ENCODE peak calls at places on chromosomes 4 and X, in seven cellular contexts. O is AG20443; F is activated T-helper 1 cell treated with anti-CD3 and anti-CD28 coated beads, Interleukin-2, amount 50 U/mL, for 16 hours; N is mucosa of descending colon; A is fibroblast of the aortic adventitia; G is body of pancreas; C is stimulated activated CD8-positive, alpha-beta memory T cell treated with anti-CD3 and anti-CD28 coated beads, Interleukin-4, amount 100 ng/mL, for 1 hour. Z is an unnamed sample.

GRCh38 chr4:86595426-86595805 is 1.3 kb downstream of the PTPN13 start:
- DNase-seq in O (peak), F (no peak), N (peak), A (no peak), G (no peak), C (no peak), Z (no peak)

GRCh38 chrX:132022115-132022862 is 813 bp upstream of the STK26 start:
- DNase-seq in O (peak), F (no peak), N (no peak), A (no peak), G (no peak), C (no peak), Z (no peak)

GRCh38 chr4:6886886-6887285 is 22.7 kb upstream of the TBC1D14 start:
- DNase-seq in O (no peak), F (no peak), N (no peak), A (no peak), G (no peak), C (no peak), Z (no peak)

GRCh38 chrX:109974906-109975655 is 27.8 kb upstream of the TMEM164 start:
- DNase-seq in O (peak), F (no peak), N (no peak), A (peak), G (no peak), C (no peak), Z (no peak)

GRCh38 chrX:31070057-31070468 is 1.8 kb downstream of the FTHL17 start:
- DNase-seq in O (no peak), F (no peak), N (no peak), A (no peak), G (no peak), C (no peak), Z (no peak)

GRCh38 chrX:41542151-41542935 is 95.2 kb downstream of the NYX start:
- DNase-seq in O (no peak), F (no peak), N (peak), A (peak), G (no peak), C (no peak), Z (no peak)

GRCh38 chrX:25524150-25524549 is 508.4 kb upstream of the ARX start:
- DNase-seq in O (no peak), F (no peak), N (no peak), A (peak), G (no peak), C (no peak), Z (no peak)

GRCh38 chrX:155225774-155226173 is 9.5 kb downstream of the VBP1 start:
- DNase-seq in O (no peak), F (no peak), N (no peak), A (no peak), G (no peak), C (no peak), Z (no peak)

GRCh38 chrX:23937100-23937499 is 29.3 kb downstream of the CXorf58 start:
- DNase-seq in O (no peak), F (no peak), N (no peak), A (no peak), G (no peak), C (no peak), Z (no peak)

GRCh38 chrX:150298841-150299551 is 64.1 kb upstream of the MAMLD1 start:
- DNase-seq in O (no peak), F (no peak), N (no peak), A (no peak), G (no peak), C (no peak), Z (no peak)

GRCh38 chr4:143586080-143586479 is 72.6 kb downstream of the SMARCA5 start:
- DNase-seq in O (peak), F (no peak), N (no peak), A (peak), G (no peak), C (no peak), Z (no peak)

GRCh38 chr4:4875611-4876010 is 16.1 kb downstream of the MSX1 start:
- DNase-seq in O (no peak), F (no peak), N (no peak), A (no peak), G (no peak), C (no peak), Z (no peak)

GRCh38 chr4:7806724-7807123 is 132.9 kb downstream of the AFAP1 start:
- DNase-seq in O (no peak), F (no peak), N (no peak), A (no peak), G (no peak), C (no peak), Z (no peak)

GRCh38 chr4:40305329-40306193 is 29.6 kb upstream of the CHRNA9 start:
- DNase-seq in O (no peak), F (no peak), N (no peak), A (no peak), G (no peak), C (no peak), Z (no peak)

GRCh38 chr4:7967501-7968261 is 28.0 kb upstream of the AFAP1 start:
- DNase-seq in O (peak), F (no peak), N (no peak), A (peak), G (no peak), C (no peak), Z (no peak)

GRCh38 chrX:72461766-72462165 is 110.9 kb downstream of the HDAC8 start:
- DNase-seq in O (no peak), F (no peak), N (no peak), A (peak), G (no peak), C (no peak), Z (no peak)

GRCh38 chr4:97116511-97116910 is 1026.8 kb downstream of the STPG2 start:
- DNase-seq in O (no peak), F (no peak), N (no peak), A (no peak), G (no peak), C (no peak), Z (no peak)

GRCh38 chrX:55109304-55109703 is 20.5 kb downstream of the PAGE2 start:
- DNase-seq in O (no peak), F (no peak), N (no peak), A (peak), G (no peak), C (no peak), Z (no peak)

GRCh38 chr4:79121875-79122358 is 182.7 kb upstream of the PAQR3 start:
- DNase-seq in O (no peak), F (no peak), N (no peak), A (no peak), G (no peak), C (no peak), Z (no peak)

GRCh38 chr4:75718529-75718928 is 5.8 kb upstream of the USO1 start:
- DNase-seq in O (no peak), F (no peak), N (no peak), A (no peak), G (no peak), C (no peak), Z (no peak)

GRCh38 chr4:148015058-148015457 is 283.2 kb downstream of the ARHGAP10 start:
- DNase-seq in O (no peak), F (no peak), N (no peak), A (no peak), G (no peak), C (no peak), Z (no peak)

GRCh38 chr4:70508801-70509200 is 9.6 kb upstream of the AMTN start:
- DNase-seq in O (no peak), F (no peak), N (no peak), A (peak), G (no peak), C (no peak), Z (no peak)

GRCh38 chr4:147864591-147864990 is 132.7 kb downstream of the ARHGAP10 start:
- DNase-seq in O (no peak), F (no peak), N (no peak), A (peak), G (no peak), C (no peak), Z (no peak)

GRCh38 chr4:17447056-17447455 is 64.8 kb downstream of the QDPR start:
- DNase-seq in O (no peak), F (no peak), N (no peak), A (peak), G (no peak), C (no peak), Z (no peak)

GRCh38 chr4:28443786-28444412 is 1583.3 kb downstream of the STIM2 start:
- DNase-seq in O (no peak), F (no peak), N (no peak), A (no peak), G (peak), C (no peak), Z (no peak)

GRCh38 chr4:28010543-28011235 is 1150.0 kb downstream of the STIM2 start:
- DNase-seq in O (no peak), F (no peak), N (no peak), A (peak), G (no peak), C (no peak), Z (no peak)

GRCh38 chrX:66635360-66635759 is 3.5 kb downstream of the EDA2R start:
- DNase-seq in O (peak), F (no peak), N (no peak), A (peak), G (no peak), C (no peak), Z (no peak)

GRCh38 chr4:56181140-56181950 is 205.9 kb downstream of the AASDH start:
- DNase-seq in O (no peak), F (no peak), N (no peak), A (no peak), G (no peak), C (no peak), Z (no peak)

GRCh38 chr4:87426865-87427517 is 4.6 kb downstream of the NUDT9 start:
- DNase-seq in O (no peak), F (no peak), N (no peak), A (no peak), G (no peak), C (no peak), Z (no peak)

GRCh38 chr4:7006411-7006810 is 36.8 kb upstream of the TADA2B start:
- DNase-seq in O (no peak), F (no peak), N (no peak), A (no peak), G (no peak), C (no peak), Z (no peak)

GRCh38 chr4:183201331-183201730 is 102.3 kb downstream of the WWC2 start:
- DNase-seq in O (peak), F (no peak), N (no peak), A (peak), G (no peak), C (no peak), Z (no peak)

GRCh38 chrX:73831500-73831899 is 268.5 kb downstream of the CHIC1 start:
- DNase-seq in O (no peak), F (no peak), N (no peak), A (no peak), G (no peak), C (no peak), Z (no peak)

GRCh38 chr4:38868055-38868965 is 704 bp downstream of the FAM114A1 start:
- DNase-seq in O (peak), F (no peak), N (peak), A (peak), G (peak), C (no peak), Z (no peak)

GRCh38 chrX:8404443-8404842 is 60.2 kb upstream of the VCX3B start:
- DNase-seq in O (no peak), F (no peak), N (no peak), A (peak), G (peak), C (no peak), Z (no peak)

GRCh38 chr4:165864228-165864627 is 8.8 kb upstream of the TLL1 start:
- DNase-seq in O (no peak), F (no peak), N (no peak), A (no peak), G (no peak), C (no peak), Z (no peak)

GRCh38 chr4:123244233-123244632 is 152.4 kb upstream of the SPRY1 start:
- DNase-seq in O (no peak), F (no peak), N (no peak), A (no peak), G (no peak), C (no peak), Z (no peak)

GRCh38 chr4:5717449-5718158 is 6.6 kb downstream of the EVC start:
- DNase-seq in O (no peak), F (no peak), N (no peak), A (no peak), G (no peak), C (no peak), Z (no peak)

Z was measured in activated naive CD4-positive, alpha-beta T cell.